ENCODE peak calls at places on chromosomes 1 and 21, in nine cellular contexts. E, A, U, W, L, J, P, K and R are unnamed samples. For H3K4me1, the result is how much of the 10 kb centered on the place peaks cover.

GRCh38 chr1:202004711-202005110 is 5.7 kb upstream of the ELF3 start:
- DNase-seq in E (no peak), A (no peak), U (no peak), W (no peak), L (no peak), J (no peak), P (no peak), K (no peak), R (no peak)

GRCh38 chr1:9009438-9010366 is 16.5 kb downstream of the SLC2A7 start:
- DNase-seq in E (peak), A (no peak), U (no peak), W (no peak), L (peak), J (peak), P (no peak), K (no peak), R (no peak)

GRCh38 chr1:214579183-214579582 is 23.8 kb upstream of the CENPF start:
- DNase-seq in E (no peak), A (no peak), U (no peak), W (no peak), L (no peak), J (no peak), P (no peak), K (no peak), R (no peak)

GRCh38 chr1:90000934-90001676 is 6.2 kb downstream of the ZNF326 start:
- DNase-seq in E (no peak), A (no peak), U (no peak), W (no peak), L (no peak), J (no peak), P (no peak), K (no peak), R (no peak)

GRCh38 chr1:48610628-48611542 is 138.9 kb upstream of the SPATA6 start:
- DNase-seq in E (peak), A (peak), U (no peak), W (peak), L (no peak), J (no peak), P (no peak), K (no peak), R (no peak)

GRCh38 chr1:230141002-230141648 is 74.1 kb downstream of the GALNT2 start:
- DNase-seq in E (no peak), A (no peak), U (no peak), W (peak), L (no peak), J (peak), P (no peak), K (no peak), R (no peak)

GRCh38 chr1:54716299-54717047 is 812 bp downstream of the TTC4 start:
- DNase-seq in E (no peak), A (no peak), U (no peak), W (no peak), L (no peak), J (peak), P (no peak), K (no peak), R (no peak)

GRCh38 chr1:29465755-29466154 is 229.4 kb downstream of the PTPRU start:
- DNase-seq in E (no peak), A (no peak), U (no peak), W (peak), L (no peak), J (peak), P (no peak), K (no peak), R (no peak)

GRCh38 chr1:149962039-149962647 is 25.5 kb upstream of the MTMR11 start:
- DNase-seq in E (peak), A (peak), U (peak), W (no peak), L (peak), J (peak), P (no peak), K (peak), R (no peak)

GRCh38 chr1:31264790-31265386 is 25.2 kb upstream of the NKAIN1 start:
- DNase-seq in E (peak), A (peak), U (no peak), W (no peak), L (no peak), J (no peak), P (no peak), K (no peak), R (no peak)

GRCh38 chr1:85398391-85399064 is 66.4 kb downstream of the DDAH1 start:
- DNase-seq in E (no peak), A (no peak), U (no peak), W (no peak), L (no peak), J (peak), P (no peak), K (no peak), R (no peak)

GRCh38 chr1:203636306-203636705 is 9.7 kb downstream of the ATP2B4 start:
- DNase-seq in E (no peak), A (no peak), U (peak), W (peak), L (no peak), J (peak), P (peak), K (no peak), R (no peak)

GRCh38 chr21:42080788-42081083 is 9.6 kb downstream of the UMODL1 start:
- DNase-seq in E (no peak), A (no peak), U (no peak), W (no peak), L (no peak), J (peak), P (no peak), K (no peak), R (no peak)

GRCh38 chr1:162632234-162632666 is at the start of gene DDR2:
- DNase-seq in E (peak), A (peak), U (peak), W (peak), L (peak), J (peak), P (peak), K (no peak), R (no peak)

GRCh38 chr1:219419135-219419534 is 193.8 kb downstream of the ZC3H11B start:
- DNase-seq in E (no peak), A (no peak), U (no peak), W (no peak), L (no peak), J (no peak), P (no peak), K (no peak), R (no peak)

GRCh38 chr1:53081384-53082066 is 19.5 kb downstream of the PODN start:
- DNase-seq in E (no peak), A (no peak), U (no peak), W (no peak), L (no peak), J (no peak), P (no peak), K (no peak), R (no peak)

DNA sequence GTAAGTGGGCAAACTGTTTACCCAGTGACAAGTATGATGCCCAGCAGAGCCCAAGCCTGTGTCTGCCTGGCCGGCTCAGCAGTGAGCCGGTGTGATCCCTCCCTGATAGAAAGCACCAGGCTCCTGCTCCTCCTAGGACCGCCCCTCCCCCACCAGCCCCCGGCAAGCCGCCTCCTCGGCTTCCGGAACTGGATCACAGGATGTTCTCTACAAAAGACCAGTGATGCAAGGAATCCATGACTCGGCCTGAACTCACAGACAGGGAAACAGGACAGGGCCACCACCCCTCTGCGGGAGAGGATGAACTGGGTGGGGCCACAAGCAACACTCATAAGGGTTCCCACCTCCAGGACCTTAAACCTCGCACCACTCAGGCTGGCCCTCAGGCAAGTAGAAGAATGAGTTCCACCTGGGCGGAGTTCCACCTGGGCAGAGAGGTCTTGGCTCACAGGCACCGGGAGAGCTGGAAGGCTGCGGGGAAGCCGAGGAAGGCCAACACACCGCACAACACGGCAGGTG is 7.8 kb downstream of the ACOT7 start:
- DNase-seq in E (no peak), A (peak), U (no peak), W (peak), L (peak), J (peak), P (no peak), K (peak), R (no peak)
- TF ChIP-seq POLR2A in E (no peak), A (no peak), U (no peak), W (no peak), L (no peak), J (no peak), P (no peak), K (no peak), R (no peak)

DNA sequence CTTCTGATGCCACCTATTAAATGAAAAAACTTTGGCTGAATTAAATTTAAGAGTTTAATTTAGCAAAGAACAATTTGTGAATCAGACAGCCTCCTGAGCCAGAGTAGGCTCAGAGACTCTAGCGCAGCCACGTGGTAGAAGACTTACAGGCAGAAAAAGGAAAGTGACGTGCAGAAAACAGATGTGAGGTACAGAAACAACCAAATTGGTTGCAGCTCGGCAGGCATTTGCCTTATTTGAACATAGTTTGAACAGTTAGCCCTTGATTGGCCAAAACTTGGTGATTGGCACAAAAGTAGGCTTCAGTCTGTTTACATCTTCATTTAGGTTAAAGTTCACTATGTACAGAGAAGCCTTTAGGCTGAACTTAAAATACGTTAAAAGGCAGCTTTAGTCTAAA is 22.9 kb downstream of the TCP10L start:
- DNase-seq in E (peak), A (peak), U (peak), W (no peak), L (peak), J (peak), P (no peak), K (no peak), R (no peak)
- TF ChIP-seq CTCF in E (no peak), A (peak), U (peak), W (no peak), L (peak), J (peak), P (peak), K (no peak), R (peak)

GRCh38 chr1:81220614-81221071 is 580.1 kb upstream of the ADGRL2 start:
- DNase-seq in E (no peak), A (no peak), U (no peak), W (no peak), L (no peak), J (no peak), P (no peak), K (no peak), R (peak)
- H3K4me1 ChIP-seq in E (under half), A (under half), U (under half), W (under half), L (under half), J (under half), P (under half), K (under half), R (under half)

GRCh38 chr1:184792450-184792969 is 37.9 kb upstream of the EDEM3 start:
- DNase-seq in E (peak), A (peak), U (peak), W (peak), L (peak), J (peak), P (peak), K (peak), R (peak)
- TF ChIP-seq POLR2A in E (no peak), A (no peak), U (no peak), W (no peak), L (peak), J (peak), P (no peak), K (no peak), R (peak)

DNA sequence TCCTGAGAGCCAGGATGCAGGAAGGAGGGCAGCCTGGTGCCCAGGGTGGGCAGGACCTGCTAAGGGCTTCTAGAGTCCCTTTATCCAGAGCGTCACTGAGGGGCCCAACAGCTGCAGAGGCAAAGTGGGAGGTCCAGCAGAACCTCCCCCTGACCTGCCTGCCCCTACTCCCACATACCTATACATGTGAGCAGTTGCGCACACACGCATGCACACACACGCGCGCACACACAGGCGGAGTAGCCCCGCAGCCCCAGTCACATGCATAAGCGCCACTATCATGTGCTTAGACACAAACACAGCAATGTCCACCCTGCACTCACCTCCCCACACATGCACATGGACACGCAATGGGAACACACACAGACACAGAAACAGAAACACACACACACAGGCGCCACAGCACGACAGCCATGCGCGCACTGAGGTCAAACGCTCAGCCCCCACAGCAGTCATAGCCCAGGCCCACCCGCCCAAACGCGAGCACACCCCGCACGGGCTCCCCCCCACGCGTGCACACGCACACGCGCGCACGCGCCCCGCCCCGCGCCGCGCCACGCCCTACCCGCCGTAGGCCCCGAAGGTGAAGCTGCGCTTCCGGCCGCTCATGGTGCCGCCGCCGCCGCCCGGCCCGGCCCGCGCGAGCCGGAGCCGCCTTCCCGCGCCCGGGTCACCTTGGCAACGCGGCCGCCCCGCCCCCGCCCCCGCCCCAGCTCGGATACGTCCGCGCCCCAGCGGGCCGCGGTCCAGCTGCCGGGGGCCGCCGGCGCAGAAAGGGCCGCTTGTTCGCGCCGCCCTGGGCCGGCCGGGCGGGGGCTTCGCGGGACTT is 17.7 kb downstream of the RAP1GAP start:
- DNase-seq in E (peak), A (peak), U (peak), W (no peak), L (peak), J (no peak), P (no peak), K (no peak), R (peak)
- TF ChIP-seq CTCF in E (no peak), A (no peak), U (no peak), W (no peak), L (no peak), J (no peak), P (no peak), K (no peak), R (no peak)

DNA sequence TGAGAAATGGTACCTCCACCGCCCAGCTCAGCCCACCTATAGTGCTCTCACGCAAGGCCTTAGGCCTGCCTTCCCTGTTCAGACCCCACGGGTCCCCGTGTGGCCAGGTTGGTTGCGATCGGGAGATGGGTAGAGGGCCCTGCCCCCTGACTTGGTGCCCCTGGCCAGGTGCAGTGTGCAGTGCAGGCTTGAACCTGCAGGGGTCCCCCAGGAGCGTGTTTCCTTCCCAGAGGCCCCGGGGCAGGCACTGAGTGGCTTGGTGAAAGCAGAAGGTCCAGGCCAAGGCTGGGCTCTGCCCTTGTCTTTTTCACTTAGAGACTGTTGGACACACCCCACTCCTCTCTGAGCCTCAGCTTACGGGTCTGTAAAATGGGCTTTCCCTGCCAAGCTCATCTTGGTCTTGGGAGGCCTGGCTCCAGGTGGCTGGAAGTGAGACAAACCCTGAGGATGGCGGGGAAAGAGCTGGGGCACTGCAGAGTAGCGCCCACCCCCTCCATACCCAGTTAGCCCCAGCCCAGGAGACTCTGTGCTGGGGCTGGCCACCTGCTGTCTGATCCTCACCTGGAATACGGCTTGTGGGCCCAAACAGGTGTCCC is 9.3 kb upstream of the HES5 start:
- DNase-seq in E (no peak), A (no peak), U (no peak), W (no peak), L (no peak), J (no peak), P (no peak), K (no peak), R (no peak)
- H3K4me1 ChIP-seq in E (under half), A (under half), U (under half), W (under half), L (under half), J (under half), P (under half), K (under half), R (under half)

GRCh38 chr1:22915280-22915679 is 57.4 kb downstream of the LACTBL1 start:
- DNase-seq in E (no peak), A (no peak), U (no peak), W (no peak), L (no peak), J (no peak), P (no peak), K (no peak), R (no peak)
- TF ChIP-seq POLR2A in E (no peak), A (no peak), U (no peak), W (no peak), L (no peak), J (no peak), P (no peak), K (no peak), R (no peak)

GRCh38 chr1:15992187-15992553 is 11.9 kb upstream of the SRARP start:
- DNase-seq in E (no peak), A (no peak), U (no peak), W (no peak), L (no peak), J (no peak), P (no peak), K (no peak), R (no peak)
- TF ChIP-seq CTCF in E (no peak), A (no peak), U (no peak), W (no peak), L (no peak), J (no peak), P (no peak), K (no peak), R (no peak)

DNA sequence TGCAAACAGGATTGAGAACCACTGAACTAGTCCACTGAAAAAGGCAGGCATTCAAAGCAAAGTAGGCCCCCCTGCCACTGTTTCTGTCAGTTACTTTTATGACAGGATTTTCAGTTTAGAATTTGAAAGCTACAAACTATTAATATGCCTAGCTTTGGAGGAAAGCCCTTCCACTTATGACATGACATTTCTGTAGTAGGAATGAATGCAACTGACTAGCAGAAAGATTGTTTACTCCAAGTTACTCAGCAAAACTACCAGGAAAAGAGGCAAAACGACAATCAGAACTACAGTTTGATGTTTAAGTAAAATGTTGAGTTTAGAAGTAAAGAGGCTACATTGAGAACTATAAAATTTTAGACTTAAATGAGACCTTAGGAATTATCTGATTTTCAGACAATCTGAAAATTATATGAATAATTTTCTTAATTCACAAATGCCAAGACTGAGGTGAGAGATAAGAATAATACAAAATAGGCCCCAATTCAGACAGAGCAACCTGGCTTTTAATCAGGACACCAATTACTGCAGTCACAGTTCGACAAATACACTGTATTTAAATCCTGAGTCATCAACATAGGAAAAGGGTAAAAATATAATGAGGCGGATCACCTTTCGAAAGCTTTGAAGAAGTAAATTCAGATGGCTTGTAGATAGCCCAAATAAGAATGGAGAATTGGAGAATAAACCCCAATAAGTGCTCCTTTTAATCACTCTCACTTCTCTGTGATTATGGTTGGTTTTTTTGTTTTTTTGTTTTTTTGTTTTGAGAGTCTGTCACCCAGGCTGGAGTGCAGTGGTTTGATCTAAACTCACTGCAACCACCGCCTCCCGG is 2.2 kb downstream of the PRKAB2 start:
- DNase-seq in E (no peak), A (no peak), U (no peak), W (no peak), L (no peak), J (no peak), P (no peak), K (no peak), R (no peak)
- H3K4me1 ChIP-seq in E (half or more), A (under half), U (under half), W (under half), L (half or more), J (under half), P (half or more), K (under half), R (under half)

DNA sequence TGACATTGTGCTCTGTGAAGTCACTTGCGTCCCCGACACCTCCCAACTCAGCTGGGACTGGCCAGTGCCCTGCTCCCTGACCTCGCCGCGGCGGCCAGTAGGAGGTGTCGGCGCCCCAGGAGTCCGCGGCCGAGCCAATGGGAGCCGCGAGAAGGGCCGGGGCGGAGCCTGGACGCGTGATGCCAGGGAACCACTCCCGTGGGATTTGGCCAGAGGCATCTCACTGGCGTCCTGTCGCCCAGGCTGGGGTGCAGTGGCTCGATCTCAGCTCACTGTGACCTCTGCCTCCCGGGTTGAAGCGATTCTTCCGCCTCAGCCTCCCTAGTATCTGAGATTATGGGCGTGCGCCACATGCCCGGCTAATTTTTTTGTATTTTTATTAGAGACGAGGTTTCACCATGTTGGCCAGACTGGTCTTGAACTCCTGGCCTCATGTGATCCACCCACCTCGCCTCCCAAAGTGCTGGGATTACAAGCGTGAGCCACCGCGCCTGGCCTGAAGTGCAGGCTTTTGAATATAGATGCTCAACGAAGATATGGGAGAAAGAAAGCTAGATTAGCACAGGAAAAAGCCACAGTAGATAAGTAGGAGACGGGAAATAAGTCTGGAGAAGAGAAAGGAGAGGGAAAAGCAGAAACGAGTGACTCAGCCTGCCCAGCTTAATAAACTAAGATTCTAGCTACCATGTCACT is 38.0 kb downstream of the ZBTB8OS start:
- DNase-seq in E (peak), A (peak), U (peak), W (peak), L (peak), J (peak), P (peak), K (peak), R (peak)
- TF ChIP-seq POLR2A in E (no peak), A (peak), U (peak), W (no peak), L (peak), J (no peak), P (no peak), K (peak), R (peak)